ENCODE peak calls at places on chromosomes 6 and 20, in seven cellular contexts. Y is lower lobe of right lung; L is stimulated activated CD8-positive, alpha-beta memory T cell treated with anti-CD3 and anti-CD28 coated beads, Interleukin-4, amount 100 ng/mL, for 4 hours; C is coronary artery; Q is NCI-H2081 treated with DMSO at 0.1 percent for 48 hours; S is HFF-Myc; D is caudate nucleus. R is an unnamed sample.

GRCh38 chr20:36827541-36828279 is 48.2 kb upstream of the TLDC2 start:
- DNase-seq in Y (no peak), L (no peak), C (no peak), Q (no peak), S (no peak), D (no peak), R (no peak)

GRCh38 chr20:62203378-62204030 is 16.6 kb downstream of the HRH3 start:
- DNase-seq in Y (peak; percentile 30), L (no peak), C (no peak), Q (no peak), S (no peak), D (no peak), R (no peak)

GRCh38 chr20:5674176-5674660 is 76.0 kb upstream of the SHLD1 start:
- DNase-seq in Y (no peak), L (no peak), C (no peak), Q (no peak), S (no peak), D (no peak), R (no peak)

GRCh38 chr6:43368517-43369160 is 808 bp downstream of the ZNF318 start:
- DNase-seq in Y (peak; percentile 61), L (no peak), C (peak; percentile 79), Q (no peak), S (no peak), D (peak; percentile 52), R (no peak)

GRCh38 chr6:21582651-21583050 is 10.9 kb upstream of the SOX4 start:
- DNase-seq in Y (no peak), L (no peak), C (no peak), Q (no peak), S (no peak), D (no peak), R (no peak)

GRCh38 chr6:7052441-7052936 is 55.3 kb upstream of the RREB1 start:
- DNase-seq in Y (peak; percentile 73), L (no peak), C (peak; percentile 73), Q (no peak), S (no peak), D (peak; percentile 7), R (peak; percentile 35)

GRCh38 chr6:33778475-33779121 is 10.3 kb downstream of the LEMD2 start:
- DNase-seq in Y (no peak), L (no peak), C (no peak), Q (no peak), S (no peak), D (no peak), R (no peak)

GRCh38 chr6:15280023-15280422 is 34.2 kb downstream of the JARID2 start:
- DNase-seq in Y (no peak), L (no peak), C (no peak), Q (no peak), S (no peak), D (no peak), R (no peak)

GRCh38 chr20:23074052-23074451 is 12.1 kb downstream of the CD93 start:
- DNase-seq in Y (no peak), L (no peak), C (no peak), Q (no peak), S (no peak), D (no peak), R (no peak)

GRCh38 chr6:164926686-164927085 is 382.7 kb downstream of the C6orf118 start:
- DNase-seq in Y (no peak), L (no peak), C (no peak), Q (no peak), S (no peak), D (no peak), R (no peak)

GRCh38 chr6:124859366-124859765 is 102.9 kb upstream of the RNF217 start:
- DNase-seq in Y (no peak), L (no peak), C (no peak), Q (no peak), S (no peak), D (no peak), R (no peak)

GRCh38 chr20:48817367-48818030 is 10.3 kb downstream of the PREX1 start:
- DNase-seq in Y (no peak), L (no peak), C (no peak), Q (no peak), S (no peak), D (no peak), R (no peak)

GRCh38 chr6:107670792-107671199 is 153.3 kb downstream of the SCML4 start:
- DNase-seq in Y (peak; percentile 71), L (no peak), C (no peak), Q (no peak), S (no peak), D (no peak), R (no peak)

GRCh38 chr20:50269111-50270033 is 78.7 kb downstream of the CEBPB start:
- DNase-seq in Y (no peak), L (no peak), C (no peak), Q (no peak), S (no peak), D (no peak), R (no peak)

GRCh38 chr6:85670573-85670972 is 27.9 kb upstream of the SYNCRIP start:
- DNase-seq in Y (no peak), L (no peak), C (no peak), Q (no peak), S (no peak), D (no peak), R (no peak)

GRCh38 chr6:105302617-105303128 is 100.2 kb downstream of the PREP start:
- DNase-seq in Y (no peak), L (no peak), C (no peak), Q (no peak), S (no peak), D (no peak), R (no peak)

GRCh38 chr6:99490608-99491007 is 24.6 kb downstream of the USP45 start:
- DNase-seq in Y (no peak), L (no peak), C (no peak), Q (no peak), S (no peak), D (no peak), R (no peak)

GRCh38 chr20:45322952-45323383 is 14.9 kb upstream of the MATN4 start:
- DNase-seq in Y (peak; percentile 78), L (no peak), C (no peak), Q (no peak), S (no peak), D (peak; percentile 19), R (peak; percentile 86)

GRCh38 chr6:33848498-33848897 is 44.7 kb upstream of the MLN start:
- DNase-seq in Y (no peak), L (no peak), C (no peak), Q (no peak), S (no peak), D (no peak), R (no peak)

GRCh38 chr6:101926149-101926925 is 532.8 kb downstream of the GRIK2 start:
- DNase-seq in Y (no peak), L (no peak), C (no peak), Q (no peak), S (peak; percentile 10), D (no peak), R (no peak)

GRCh38 chr6:90413867-90414266 is 117.2 kb upstream of the BACH2 start:
- DNase-seq in Y (no peak), L (peak; percentile 68), C (no peak), Q (no peak), S (no peak), D (peak; percentile 4), R (no peak)

GRCh38 chr20:64038579-64039292 is 2.8 kb downstream of the C20orf204 start:
- DNase-seq in Y (peak; percentile 86), L (peak; percentile 44), C (no peak), Q (no peak), S (no peak), D (peak; percentile 19), R (peak; percentile 97)

GRCh38 chr6:38391206-38391908 is 248.4 kb downstream of the BTBD9 start:
- DNase-seq in Y (no peak), L (no peak), C (no peak), Q (no peak), S (no peak), D (no peak), R (no peak)

GRCh38 chr6:5173862-5174643 is 86.7 kb downstream of the LYRM4 start:
- DNase-seq in Y (no peak), L (peak; percentile 4), C (no peak), Q (no peak), S (no peak), D (no peak), R (no peak)

GRCh38 chr6:16154904-16155303 is 26.0 kb downstream of the MYLIP start:
- DNase-seq in Y (no peak), L (no peak), C (no peak), Q (no peak), S (no peak), D (no peak), R (no peak)

GRCh38 chr20:62356948-62357667 is 10.0 kb downstream of the LAMA5 start:
- DNase-seq in Y (no peak), L (no peak), C (no peak), Q (no peak), S (no peak), D (no peak), R (no peak)

R was measured in Caco-2.